ENCODE peak calls at places on chromosome 20, in five cellular contexts. J is SK-N-SH, N is hepatocyte, Q is MM.1S, D is GM23338. L is an unnamed sample.
A peak's percentile ranks its signal among the peaks of the same experiment; 100 is the strongest.

GRCh38 chr20:2140561-2140960 is 38.9 kb downstream of the STK35 start:
- DNase-seq in J (no peak), N (no peak), Q (no peak), D (no peak), L (no peak)

GRCh38 chr20:14178952-14179351 is 158.5 kb downstream of the FLRT3 start:
- DNase-seq in J (no peak), N (no peak), Q (no peak), D (no peak), L (no peak)

GRCh38 chr20:46979603-46980241 is 85.1 kb downstream of the EYA2 start:
- DNase-seq in J (no peak), N (no peak), Q (peak; percentile 48), D (no peak), L (no peak)

GRCh38 chr20:62772994-62773858 is 23.0 kb upstream of the MRGBP start:
- DNase-seq in J (no peak), N (no peak), Q (no peak), D (no peak), L (no peak)

GRCh38 chr20:48819813-48820648 is 7.8 kb downstream of the PREX1 start:
- DNase-seq in J (no peak), N (no peak), Q (no peak), D (peak; percentile 27), L (no peak)

GRCh38 chr20:3595541-3595940 is 67.7 kb downstream of the GFRA4 start:
- DNase-seq in J (no peak), N (no peak), Q (no peak), D (peak; percentile 24), L (no peak)

GRCh38 chr20:15039088-15039762 is 701.8 kb upstream of the FLRT3 start:
- DNase-seq in J (no peak), N (no peak), Q (no peak), D (no peak), L (no peak)

GRCh38 chr20:38685271-38685670 is 39.0 kb upstream of the SLC32A1 start:
- DNase-seq in J (no peak), N (no peak), Q (no peak), D (no peak), L (no peak)

GRCh38 chr20:3661060-3661820 is 2.0 kb downstream of the GFRA4 start:
- DNase-seq in J (peak; percentile 50), N (no peak), Q (no peak), D (peak; percentile 62), L (no peak)

GRCh38 chr20:48725589-48725991 is 102.2 kb downstream of the PREX1 start:
- DNase-seq in J (peak; percentile 27), N (no peak), Q (no peak), D (no peak), L (peak; percentile 21)

DNA sequence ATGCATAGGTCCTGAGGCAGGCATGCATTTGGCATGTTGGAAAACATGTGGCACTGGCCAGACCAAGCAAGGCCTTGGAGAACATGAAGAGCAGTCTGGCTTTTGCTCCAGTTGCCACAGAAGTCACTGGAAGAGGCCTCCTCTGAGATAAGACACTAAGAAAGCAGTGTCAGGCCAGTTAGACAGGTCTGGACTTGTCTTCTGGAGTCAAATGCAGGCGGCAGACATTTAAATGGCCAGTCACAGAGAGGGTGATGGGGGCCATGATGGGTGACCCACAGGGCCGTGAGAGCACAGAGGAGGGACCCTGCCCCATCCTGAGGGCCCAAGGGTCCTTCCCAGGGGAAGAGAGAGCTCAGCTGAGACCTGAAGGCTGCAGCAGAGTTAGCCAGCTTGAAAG is 26.7 kb upstream of the ADA start:
- DNase-seq in J (no peak), N (no peak), Q (no peak), D (no peak), L (no peak)
- TF ChIP-seq EZH2phosphoT487 in J (no peak), N (no peak), Q (no peak), D (no peak), L (no peak)

GRCh38 chr20:64162239-64162621 is 2.0 kb upstream of the MYT1 start:
- DNase-seq in J (no peak), N (no peak), Q (no peak), D (no peak), L (no peak)

GRCh38 chr20:64159711-64160110 is 4.5 kb upstream of the MYT1 start:
- DNase-seq in J (no peak), N (no peak), Q (no peak), D (no peak), L (no peak)

GRCh38 chr20:64160536-64161495 is 3.4 kb upstream of the MYT1 start:
- DNase-seq in J (no peak), N (no peak), Q (no peak), D (no peak), L (no peak)

GRCh38 chr20:64160118-64160517 is 4.1 kb upstream of the MYT1 start:
- DNase-seq in J (no peak), N (no peak), Q (no peak), D (no peak), L (no peak)

GRCh38 chr20:64161595-64162238 is 2.5 kb upstream of the MYT1 start:
- DNase-seq in J (no peak), N (peak; percentile 85), Q (no peak), D (peak; percentile 94), L (no peak)
- TF ChIP-seq EZH2phosphoT487 in J (no peak), N (no peak), Q (no peak), D (no peak), L (no peak)

DNA sequence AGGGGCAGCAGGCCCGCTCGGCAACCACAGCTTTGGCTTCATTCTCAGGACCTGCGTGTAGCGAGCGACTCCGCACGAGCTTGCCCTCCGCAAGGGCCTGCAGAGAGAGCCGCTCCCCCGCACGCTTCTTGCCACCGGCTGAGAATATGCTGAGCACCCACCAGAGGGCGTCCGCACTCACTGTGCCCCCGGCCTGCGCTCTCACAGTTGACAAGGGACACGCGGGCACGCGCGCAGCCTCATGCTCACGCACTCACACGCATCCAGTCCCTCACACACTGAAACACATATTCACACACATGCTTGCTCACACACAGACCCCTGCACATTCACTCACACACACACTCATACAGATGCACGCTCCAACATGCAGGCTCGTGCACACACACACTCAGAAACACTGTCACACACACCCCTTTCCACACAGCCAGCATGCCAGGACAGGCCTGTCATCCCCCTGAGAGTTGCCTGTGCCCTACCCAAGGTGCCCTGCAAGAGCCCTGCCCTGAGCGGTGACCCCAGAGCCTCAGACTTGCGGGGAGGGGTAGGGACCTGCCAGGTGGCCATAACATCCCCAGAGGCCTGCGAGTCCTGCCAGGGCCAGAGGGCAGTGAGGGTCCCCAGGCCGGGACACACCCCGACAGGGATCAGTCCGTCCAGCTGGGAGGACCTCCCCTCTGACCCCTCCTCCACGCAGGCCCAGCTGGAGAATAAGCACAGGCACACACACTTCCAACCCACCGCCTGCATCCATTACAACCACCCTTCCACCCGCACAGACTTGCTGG is 174.1 kb downstream of the BMP7 start:
- DNase-seq in J (peak; percentile 88), N (peak; percentile 86), Q (peak; percentile 70), D (peak; percentile 88), L (peak; percentile 44)
- TF ChIP-seq EZH2phosphoT487 in J (no peak), N (no peak), Q (no peak), D (no peak), L (no peak)

GRCh38 chr20:24684421-24684871 is 215.0 kb downstream of the SYNDIG1 start:
- DNase-seq in J (no peak), N (no peak), Q (no peak), D (no peak), L (no peak)

GRCh38 chr20:24684954-24685691 is 215.7 kb downstream of the SYNDIG1 start:
- DNase-seq in J (no peak), N (no peak), Q (no peak), D (peak; percentile 45), L (no peak)

GRCh38 chr20:24682496-24683090 is 213.2 kb downstream of the SYNDIG1 start:
- DNase-seq in J (no peak), N (no peak), Q (no peak), D (no peak), L (no peak)

GRCh38 chr20:24681634-24682495 is 212.4 kb downstream of the SYNDIG1 start:
- DNase-seq in J (no peak), N (no peak), Q (no peak), D (no peak), L (no peak)

GRCh38 chr20:24683676-24684075 is 214.2 kb downstream of the SYNDIG1 start:
- DNase-seq in J (no peak), N (no peak), Q (no peak), D (no peak), L (no peak)
- TF ChIP-seq EZH2phosphoT487 in J (no peak), N (no peak), Q (no peak), D (no peak), L (no peak)

GRCh38 chr20:10114598-10114997 is 79.8 kb downstream of the ANKEF1 start:
- DNase-seq in J (no peak), N (no peak), Q (no peak), D (no peak), L (no peak)

GRCh38 chr20:10113746-10114145 is 79.0 kb downstream of the ANKEF1 start:
- DNase-seq in J (no peak), N (no peak), Q (no peak), D (no peak), L (no peak)

GRCh38 chr20:10119336-10119735 is 84.5 kb downstream of the ANKEF1 start:
- DNase-seq in J (no peak), N (no peak), Q (no peak), D (peak; percentile 5), L (no peak)

GRCh38 chr20:10111144-10111771 is 76.5 kb downstream of the ANKEF1 start:
- DNase-seq in J (no peak), N (peak; percentile 62), Q (peak; percentile 18), D (no peak), L (no peak)

DNA sequence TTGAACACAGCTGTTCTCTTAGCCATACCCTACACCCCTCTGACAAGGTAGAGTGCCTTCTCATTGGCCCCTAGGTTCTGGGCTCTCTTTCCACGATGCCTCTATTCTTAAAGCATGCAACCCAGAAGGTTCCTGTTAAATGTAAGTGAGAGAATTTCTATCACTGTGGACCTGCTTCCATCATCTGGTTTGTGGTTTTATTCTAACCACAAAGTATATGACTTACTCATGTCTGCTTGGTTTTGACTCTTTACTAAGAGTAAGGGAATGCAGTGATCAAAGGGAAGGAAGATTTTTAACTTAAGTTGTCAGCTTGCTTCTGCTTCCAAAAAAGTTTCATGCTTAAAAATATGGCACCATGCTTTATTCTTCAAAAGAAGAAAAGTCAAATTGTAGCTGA is 80.2 kb downstream of the ANKEF1 start:
- DNase-seq in J (no peak), N (no peak), Q (no peak), D (no peak), L (no peak)
- TF ChIP-seq EZH2phosphoT487 in J (no peak), N (no peak), Q (no peak), D (no peak), L (no peak)

GRCh38 chr20:19416627-19417026 is 204.2 kb downstream of the SLC24A3 start:
- DNase-seq in J (no peak), N (no peak), Q (no peak), D (no peak), L (no peak)
- TF ChIP-seq EZH2phosphoT487 in J (no peak), N (no peak), Q (no peak), D (no peak), L (no peak)

GRCh38 chr20:22921595-22922421 is 113.3 kb upstream of the SSTR4 start:
- DNase-seq in J (no peak), N (no peak), Q (no peak), D (no peak), L (no peak)
- TF ChIP-seq EZH2phosphoT487 in J (no peak), N (no peak), Q (no peak), D (no peak), L (no peak)

L was measured in HCT116.